ENCODE peak calls at places on chromosomes 6 and 20, in eight cellular contexts. N is posterior vena cava, B is mesendoderm, R is NCI-H1048, P is upper lobe of right lung, F is NCI-H187 treated with DMSO at 0.1 percent for 48 hours, A is HT1080, M is fibroblast of lung. T is an unnamed sample.
A peak's percentile ranks its signal among the peaks of the same experiment; 100 is the strongest.

GRCh38 chr6:166715065-166715464 is 88.0 kb upstream of the RPS6KA2 start:
- DNase-seq in N (no peak), B (peak; percentile 30), R (no peak), P (no peak), F (no peak), A (no peak), M (no peak), T (no peak)

GRCh38 chr20:63751471-63752271 is 12.1 kb downstream of the SLC2A4RG start:
- DNase-seq in N (no peak), B (no peak), R (no peak), P (no peak), F (no peak), A (no peak), M (no peak), T (no peak)

GRCh38 chr20:60327971-60328660 is 369.9 kb downstream of the CDH26 start:
- DNase-seq in N (no peak), B (no peak), R (no peak), P (no peak), F (no peak), A (peak; percentile 58), M (no peak), T (no peak)

GRCh38 chr6:46921731-46922130 is at the start of gene ADGRF5:
- DNase-seq in N (no peak), B (no peak), R (no peak), P (peak; percentile 76), F (no peak), A (no peak), M (no peak), T (no peak)

GRCh38 chr6:169794317-169795055 is 43.1 kb downstream of the ERMARD start:
- DNase-seq in N (no peak), B (no peak), R (no peak), P (peak; percentile 54), F (no peak), A (no peak), M (no peak), T (no peak)

GRCh38 chr6:35496036-35496850 is 636 bp downstream of the TEAD3 start:
- DNase-seq in N (no peak), B (peak; percentile 58), R (no peak), P (peak; percentile 83), F (no peak), A (no peak), M (no peak), T (no peak)

GRCh38 chr20:25000268-25000801 is 7.8 kb upstream of the APMAP start:
- DNase-seq in N (peak; percentile 77), B (no peak), R (no peak), P (peak; percentile 87), F (no peak), A (peak; percentile 64), M (peak; percentile 25), T (no peak)

GRCh38 chr20:62616728-62617621 is 25.3 kb upstream of the SLCO4A1 start:
- DNase-seq in N (peak; percentile 92), B (peak; percentile 60), R (no peak), P (peak; percentile 87), F (no peak), A (peak; percentile 76), M (peak; percentile 60), T (peak; percentile 80)

GRCh38 chr20:38730989-38731737 is 6.9 kb downstream of the SLC32A1 start:
- DNase-seq in N (peak; percentile 92), B (peak; percentile 85), R (peak; percentile 19), P (peak; percentile 86), F (no peak), A (peak; percentile 62), M (peak; percentile 50), T (peak; percentile 88)

GRCh38 chr6:16406966-16407365 is 168.6 kb downstream of the GMPR start:
- DNase-seq in N (no peak), B (no peak), R (no peak), P (no peak), F (no peak), A (no peak), M (no peak), T (no peak)

GRCh38 chr6:56714982-56715456 is 72.3 kb upstream of the DST start:
- DNase-seq in N (no peak), B (peak; percentile 85), R (no peak), P (no peak), F (no peak), A (peak; percentile 98), M (peak; percentile 81), T (no peak)

GRCh38 chr6:93177451-93177850 is 241.9 kb downstream of the EPHA7 start:
- DNase-seq in N (no peak), B (no peak), R (no peak), P (no peak), F (no peak), A (no peak), M (no peak), T (no peak)

GRCh38 chr6:41575598-41575997 is 29.4 kb downstream of the FOXP4 start:
- DNase-seq in N (no peak), B (no peak), R (no peak), P (no peak), F (no peak), A (no peak), M (no peak), T (no peak)

GRCh38 chr20:22312744-22313346 is 271.5 kb downstream of the FOXA2 start:
- DNase-seq in N (no peak), B (peak; percentile 61), R (no peak), P (no peak), F (no peak), A (peak; percentile 36), M (peak; percentile 40), T (peak; percentile 37)

GRCh38 chr20:37727247-37727956 is 33.6 kb downstream of the CTNNBL1 start:
- DNase-seq in N (no peak), B (peak; percentile 89), R (no peak), P (no peak), F (no peak), A (no peak), M (no peak), T (peak; percentile 45)

GRCh38 chr6:166751051-166751595 is 124.1 kb upstream of the RPS6KA2 start:
- DNase-seq in N (no peak), B (peak; percentile 72), R (no peak), P (no peak), F (no peak), A (no peak), M (no peak), T (peak; percentile 91)

GRCh38 chr20:38050691-38051090 is 17.1 kb downstream of the RPRD1B start:
- DNase-seq in N (no peak), B (no peak), R (no peak), P (no peak), F (no peak), A (no peak), M (peak; percentile 27), T (no peak)

GRCh38 chr20:51507357-51508036 is 35.0 kb downstream of the NFATC2 start:
- DNase-seq in N (no peak), B (no peak), R (no peak), P (peak; percentile 48), F (no peak), A (no peak), M (no peak), T (no peak)

GRCh38 chr6:149593443-149593842 is 27.3 kb downstream of the GINM1 start:
- DNase-seq in N (no peak), B (no peak), R (no peak), P (no peak), F (no peak), A (no peak), M (no peak), T (no peak)

GRCh38 chr6:166999845-167000253 is 652 bp downstream of the CEP43 start:
- DNase-seq in N (no peak), B (peak; percentile 39), R (no peak), P (no peak), F (no peak), A (no peak), M (peak; percentile 5), T (no peak)

GRCh38 chr20:24971702-24972101 is 20.8 kb downstream of the APMAP start:
- DNase-seq in N (no peak), B (no peak), R (no peak), P (no peak), F (no peak), A (no peak), M (no peak), T (no peak)

GRCh38 chr6:55953384-55953783 is 78.0 kb upstream of the BMP5 start:
- DNase-seq in N (no peak), B (no peak), R (no peak), P (no peak), F (no peak), A (peak; percentile 49), M (peak; percentile 86), T (no peak)

GRCh38 chr6:152423216-152424103 is 213.7 kb downstream of the SYNE1 start:
- DNase-seq in N (no peak), B (no peak), R (no peak), P (no peak), F (no peak), A (no peak), M (no peak), T (no peak)

GRCh38 chr6:24883618-24884017 is 52.1 kb downstream of the RIPOR2 start:
- DNase-seq in N (no peak), B (no peak), R (no peak), P (no peak), F (no peak), A (peak; percentile 15), M (peak; percentile 51), T (no peak)

GRCh38 chr6:112680076-112680475 is 332.9 kb downstream of the RFPL4B start:
- DNase-seq in N (no peak), B (no peak), R (no peak), P (no peak), F (no peak), A (no peak), M (no peak), T (no peak)

GRCh38 chr20:33656010-33656782 is 5.9 kb upstream of the C20orf144 start:
- DNase-seq in N (peak; percentile 75), B (no peak), R (no peak), P (no peak), F (no peak), A (no peak), M (no peak), T (no peak)

GRCh38 chr6:157376706-157377230 is 4.2 kb upstream of the ZDHHC14 start:
- DNase-seq in N (no peak), B (no peak), R (no peak), P (no peak), F (no peak), A (no peak), M (peak; percentile 17), T (no peak)

GRCh38 chr6:111716325-111716724 is 110.6 kb upstream of the TRAF3IP2 start:
- DNase-seq in N (no peak), B (no peak), R (no peak), P (no peak), F (no peak), A (no peak), M (no peak), T (no peak)

GRCh38 chr6:167350731-167351655 is 26.1 kb downstream of the TTLL2 start:
- DNase-seq in N (no peak), B (peak; percentile 91), R (peak; percentile 51), P (peak; percentile 86), F (no peak), A (peak; percentile 33), M (peak; percentile 37), T (peak; percentile 96)

GRCh38 chr20:37265152-37265551 is 3.5 kb upstream of the GHRH start:
- DNase-seq in N (no peak), B (no peak), R (no peak), P (no peak), F (no peak), A (peak; percentile 33), M (no peak), T (no peak)

GRCh38 chr6:142871910-142872331 is 73.1 kb downstream of the HIVEP2 start:
- DNase-seq in N (no peak), B (no peak), R (no peak), P (no peak), F (no peak), A (peak; percentile 96), M (peak; percentile 84), T (no peak)

GRCh38 chr6:87730310-87730709 is 28.3 kb upstream of the AKIRIN2 start:
- DNase-seq in N (no peak), B (no peak), R (no peak), P (no peak), F (no peak), A (peak; percentile 71), M (no peak), T (no peak)

GRCh38 chr6:7323074-7323473 is 10.1 kb upstream of the SSR1 start:
- DNase-seq in N (no peak), B (no peak), R (no peak), P (no peak), F (no peak), A (no peak), M (no peak), T (no peak)

GRCh38 chr6:116847234-116847633 is 18.4 kb upstream of the GPRC6A start:
- DNase-seq in N (no peak), B (peak; percentile 35), R (no peak), P (no peak), F (no peak), A (peak; percentile 51), M (peak; percentile 68), T (no peak)